ENCODE peak calls at places on chromosomes 3 and 15, in five cellular contexts. D is astrocyte, Z is endothelial cell of umbilical vein, X is K562, T is SK-N-MC. E is an unnamed sample.

GRCh38 chr15:77632760-77633133 is at the start of gene LINGO1:
- DNase-seq in D (peak), Z (no peak), X (peak), T (no peak), E (no peak)

GRCh38 chr3:25448750-25449684 is 21.0 kb downstream of the RARB start:
- DNase-seq in D (peak), Z (peak), X (peak), T (no peak), E (no peak)

GRCh38 chr15:98787936-98788757 is 139.8 kb downstream of the IGF1R start:
- DNase-seq in D (no peak), Z (no peak), X (no peak), T (no peak), E (no peak)

GRCh38 chr15:94877833-94878232 is 646.5 kb downstream of the MCTP2 start:
- DNase-seq in D (no peak), Z (no peak), X (no peak), T (no peak), E (no peak)

GRCh38 chr3:50189989-50190388 is 1.4 kb upstream of the GNAT1 start:
- DNase-seq in D (no peak), Z (no peak), X (no peak), T (no peak), E (no peak)

GRCh38 chr3:53255360-53255774 is 455 bp downstream of the TKT start:
- DNase-seq in D (no peak), Z (peak), X (no peak), T (no peak), E (no peak)

GRCh38 chr3:71559021-71559420 is 24.5 kb downstream of the FOXP1 start:
- DNase-seq in D (no peak), Z (no peak), X (no peak), T (no peak), E (no peak)

GRCh38 chr3:11238880-11239279 is 33.3 kb upstream of the ATG7 start:
- DNase-seq in D (peak), Z (peak), X (no peak), T (no peak), E (peak)

GRCh38 chr3:154152741-154153140 is 31.6 kb downstream of the ARHGEF26 start:
- DNase-seq in D (no peak), Z (no peak), X (no peak), T (no peak), E (no peak)

GRCh38 chr15:55868707-55869106 is 124.7 kb downstream of the NEDD4 start:
- DNase-seq in D (peak), Z (no peak), X (no peak), T (no peak), E (no peak)

GRCh38 chr3:40042752-40043443 is 233.5 kb downstream of the MYRIP start:
- DNase-seq in D (peak), Z (peak), X (no peak), T (no peak), E (no peak)

GRCh38 chr15:70091649-70092461 is 5.9 kb downstream of the TLE3 start:
- DNase-seq in D (peak), Z (peak), X (peak), T (no peak), E (peak)

GRCh38 chr3:64667887-64668581 is 19.8 kb downstream of the ADAMTS9 start:
- DNase-seq in D (no peak), Z (no peak), X (no peak), T (no peak), E (no peak)

GRCh38 chr3:55343486-55344357 is 143.4 kb downstream of the WNT5A start:
- DNase-seq in D (peak), Z (no peak), X (no peak), T (no peak), E (no peak)

GRCh38 chr15:40767838-40768491 is 1.8 kb upstream of the C15orf62 start:
- DNase-seq in D (no peak), Z (no peak), X (no peak), T (no peak), E (no peak)

GRCh38 chr3:50339485-50340196 is 995 bp downstream of the RASSF1 start:
- DNase-seq in D (no peak), Z (no peak), X (no peak), T (no peak), E (no peak)

GRCh38 chr3:157373783-157374182 is 62.9 kb upstream of the PTX3 start:
- DNase-seq in D (peak), Z (no peak), X (no peak), T (no peak), E (no peak)

GRCh38 chr3:155444771-155445170 is 151.3 kb upstream of the STRIT1 start:
- DNase-seq in D (no peak), Z (no peak), X (no peak), T (no peak), E (no peak)

GRCh38 chr3:171327441-171328174 is 132.6 kb downstream of the TNIK start:
- DNase-seq in D (no peak), Z (no peak), X (no peak), T (no peak), E (no peak)

GRCh38 chr15:77671274-77672056 is 38.8 kb upstream of the LINGO1 start:
- DNase-seq in D (no peak), Z (no peak), X (no peak), T (no peak), E (no peak)

GRCh38 chr3:172447611-172448579 is at the start of gene GHSR:
- DNase-seq in D (no peak), Z (no peak), X (no peak), T (no peak), E (no peak)
- TF ChIP-seq EZH2 in D (peak), Z (peak), X (no peak), T (no peak), E (peak)

GRCh38 chr3:62875103-62876002 is at the start of gene CADPS:
- DNase-seq in D (peak), Z (no peak), X (no peak), T (no peak), E (no peak)
- TF ChIP-seq EZH2 in D (peak), Z (peak), X (no peak), T (no peak), E (peak)

GRCh38 chr3:137766069-137766960 is 2.2 kb downstream of the SOX14 start:
- DNase-seq in D (no peak), Z (no peak), X (no peak), T (no peak), E (no peak)

GRCh38 chr3:137769321-137770065 is 5.4 kb downstream of the SOX14 start:
- DNase-seq in D (no peak), Z (no peak), X (no peak), T (no peak), E (no peak)

GRCh38 chr3:137767146-137768020 is 3.3 kb downstream of the SOX14 start:
- DNase-seq in D (no peak), Z (no peak), X (no peak), T (no peak), E (no peak)

GRCh38 chr3:137768361-137769320 is 4.5 kb downstream of the SOX14 start:
- DNase-seq in D (no peak), Z (no peak), X (no peak), T (no peak), E (no peak)

DNA sequence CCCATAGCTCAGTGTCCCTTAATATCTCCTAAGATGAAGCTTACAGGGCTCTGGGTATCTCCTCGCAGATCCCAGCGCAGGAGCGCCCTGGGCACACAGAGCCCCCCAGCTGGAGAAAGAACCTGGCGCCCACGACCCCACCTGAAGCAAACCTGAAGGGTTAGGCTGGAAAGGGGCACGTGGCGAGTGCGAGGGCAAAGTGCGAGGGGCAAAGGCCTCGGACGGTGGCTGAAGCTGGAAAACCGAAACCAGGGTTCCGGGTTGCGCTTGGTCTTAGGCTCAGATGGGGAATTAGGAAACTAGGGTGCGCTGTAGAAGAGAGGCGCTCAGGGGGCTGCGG is 3.9 kb downstream of the SOX14 start:
- DNase-seq in D (no peak), Z (no peak), X (no peak), T (no peak), E (no peak)
- TF ChIP-seq EZH2 in D (no peak), Z (no peak), X (no peak), T (no peak), E (peak)

DNA sequence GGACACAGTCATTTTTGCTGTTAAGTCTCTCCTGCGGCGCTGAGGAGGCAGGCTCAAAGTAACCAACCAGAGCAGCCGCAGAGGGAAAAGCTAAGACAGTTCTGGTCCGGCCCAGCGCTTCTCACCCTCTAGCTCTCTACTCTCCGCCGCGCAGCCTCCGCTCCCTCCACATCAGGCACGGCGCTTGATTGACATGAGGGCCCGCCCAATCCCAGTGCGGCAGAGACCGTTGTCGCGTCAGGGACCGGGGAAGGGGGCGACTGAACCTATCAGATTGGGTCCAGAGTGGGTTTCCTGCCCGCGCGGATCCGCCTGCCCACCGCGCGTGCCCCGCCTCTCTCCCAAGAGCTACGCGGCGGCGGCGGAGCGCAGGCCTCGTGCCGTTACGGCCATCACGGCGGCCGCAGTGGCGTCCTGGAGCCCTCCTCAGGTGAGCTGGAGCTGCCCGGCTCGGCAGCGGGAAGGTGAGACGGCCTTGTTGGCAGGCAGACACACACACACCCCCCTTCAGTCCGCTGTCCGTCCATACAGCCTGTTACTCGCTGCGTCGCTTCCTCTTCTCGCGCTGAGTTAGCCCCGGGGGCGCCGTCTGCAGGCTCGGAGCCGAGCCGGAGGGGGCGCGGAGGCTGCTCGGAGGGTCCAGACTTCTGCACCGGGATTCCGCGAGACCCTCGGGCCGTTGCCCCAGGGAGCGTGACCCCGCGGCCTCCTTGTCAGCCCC is at the start of gene NCK1:
- DNase-seq in D (peak), Z (peak), X (peak), T (peak), E (peak)
- TF ChIP-seq EZH2 in D (no peak), Z (no peak), X (no peak), T (no peak), E (no peak)

GRCh38 chr3:169668081-169668956 is 4.8 kb upstream of the MECOM start:
- DNase-seq in D (peak), Z (peak), X (no peak), T (no peak), E (no peak)
- TF ChIP-seq EZH2 in D (no peak), Z (no peak), X (no peak), T (peak), E (peak)

GRCh38 chr15:89377842-89378698 is 43.4 kb upstream of the POLG start:
- DNase-seq in D (no peak), Z (no peak), X (no peak), T (no peak), E (no peak)
- TF ChIP-seq EZH2 in D (peak), Z (no peak), X (no peak), T (no peak), E (no peak)

GRCh38 chr3:194205675-194206133 is 69.8 kb downstream of the HES1 start:
- DNase-seq in D (peak), Z (peak), X (peak), T (peak), E (no peak)

GRCh38 chr3:194203482-194204035 is 67.6 kb downstream of the HES1 start:
- DNase-seq in D (no peak), Z (no peak), X (no peak), T (no peak), E (no peak)

GRCh38 chr3:194201953-194202666 is 66.2 kb downstream of the HES1 start:
- DNase-seq in D (no peak), Z (no peak), X (peak), T (no peak), E (no peak)

GRCh38 chr3:194204793-194205065 is 68.8 kb downstream of the HES1 start:
- DNase-seq in D (no peak), Z (no peak), X (no peak), T (no peak), E (no peak)

DNA sequence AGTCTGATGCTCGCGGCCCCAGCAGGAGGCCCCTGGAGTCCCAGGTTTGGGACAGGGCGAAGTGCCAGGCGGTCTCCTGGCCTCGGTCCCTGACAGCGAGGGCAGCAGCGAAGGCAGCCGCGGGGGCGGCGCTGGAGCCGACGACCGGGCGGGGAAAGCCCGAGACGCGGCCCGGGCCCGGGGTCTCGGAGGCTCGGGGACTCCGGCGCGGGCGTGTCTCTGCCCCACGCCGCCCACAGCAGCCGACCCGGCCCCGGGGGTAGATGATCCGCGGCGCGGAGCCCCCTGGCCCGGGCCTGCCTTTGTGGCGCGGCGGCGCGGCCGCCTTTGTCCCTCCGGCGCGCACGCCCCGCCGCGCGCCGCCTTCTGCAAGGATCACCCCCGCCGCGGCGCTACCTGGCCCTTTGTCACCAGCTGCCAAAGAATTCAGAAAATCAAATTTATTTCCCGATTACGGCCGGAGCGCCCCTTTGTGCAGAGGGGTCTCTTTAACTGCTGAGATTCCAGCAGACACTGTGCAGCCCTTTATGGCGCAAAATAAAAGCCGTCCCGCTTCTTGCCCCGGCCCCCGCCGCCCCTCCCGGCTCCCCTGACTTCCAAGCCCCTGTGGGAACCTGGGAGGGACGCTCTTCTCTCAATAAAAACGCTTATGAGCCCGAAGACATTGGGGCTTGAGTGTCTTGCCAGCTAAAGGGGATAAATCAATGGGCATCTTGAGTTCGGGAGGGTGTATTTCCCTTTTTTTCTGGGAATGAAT is 68.3 kb downstream of the HES1 start:
- DNase-seq in D (no peak), Z (no peak), X (no peak), T (no peak), E (no peak)
- TF ChIP-seq EZH2 in D (peak), Z (no peak), X (no peak), T (no peak), E (no peak)